ENCODE peak calls at places on chromosomes 12 and 14, in seven cellular contexts. E, Z, W, F, M, O and L are unnamed samples.

GRCh38 chr14:100780646-100781355 is 45.1 kb upstream of the MEG3 start:
- DNase-seq in E (no peak), Z (no peak), W (peak; percentile 29), F (no peak), M (no peak), O (no peak), L (no peak)

GRCh38 chr12:64700532-64700931 is 58.7 kb downstream of the GNS start:
- DNase-seq in E (no peak), Z (no peak), W (no peak), F (no peak), M (no peak), O (no peak), L (no peak)

GRCh38 chr14:77653473-77653872 is 37.0 kb upstream of the SPTLC2 start:
- DNase-seq in E (no peak), Z (no peak), W (no peak), F (no peak), M (no peak), O (no peak), L (peak; percentile 8)

GRCh38 chr12:12636641-12637040 is 25.0 kb downstream of the CREBL2 start:
- DNase-seq in E (no peak), Z (no peak), W (no peak), F (no peak), M (no peak), O (no peak), L (no peak)

GRCh38 chr12:41932470-41932991 is 212.1 kb downstream of the GXYLT1 start:
- DNase-seq in E (no peak), Z (no peak), W (peak; percentile 81), F (peak; percentile 37), M (peak; percentile 82), O (no peak), L (peak; percentile 52)

GRCh38 chr14:61342486-61342885 is 21.1 kb downstream of the PRKCH start:
- DNase-seq in E (no peak), Z (no peak), W (no peak), F (no peak), M (no peak), O (no peak), L (no peak)

GRCh38 chr14:99809864-99810854 is 16.9 kb downstream of the EML1 start:
- DNase-seq in E (no peak), Z (no peak), W (peak; percentile 71), F (peak; percentile 35), M (no peak), O (peak; percentile 24), L (no peak)

GRCh38 chr12:116594325-116595038 is 35.3 kb downstream of the MAP1LC3B2 start:
- DNase-seq in E (no peak), Z (no peak), W (peak; percentile 76), F (peak; percentile 38), M (peak; percentile 83), O (no peak), L (no peak)

GRCh38 chr14:71206766-71207371 is 299.6 kb downstream of the PCNX1 start:
- DNase-seq in E (peak; percentile 69), Z (peak; percentile 42), W (peak; percentile 90), F (no peak), M (no peak), O (no peak), L (no peak)

GRCh38 chr12:94208433-94208921 is 60.1 kb downstream of the PLXNC1 start:
- DNase-seq in E (no peak), Z (no peak), W (no peak), F (no peak), M (no peak), O (peak; percentile 83), L (no peak)

GRCh38 chr12:10896854-10897253 is 12.5 kb downstream of the TAS2R13 start:
- DNase-seq in E (no peak), Z (no peak), W (no peak), F (no peak), M (no peak), O (no peak), L (no peak)

GRCh38 chr12:14698555-14698954 is 2.2 kb upstream of the GUCY2C start:
- DNase-seq in E (no peak), Z (no peak), W (no peak), F (no peak), M (no peak), O (no peak), L (no peak)

GRCh38 chr12:127811988-127812387 is 455.0 kb upstream of the TMEM132C start:
- DNase-seq in E (no peak), Z (no peak), W (no peak), F (no peak), M (no peak), O (no peak), L (no peak)

GRCh38 chr12:19338405-19338804 is 100.9 kb upstream of the AEBP2 start:
- DNase-seq in E (no peak), Z (no peak), W (no peak), F (no peak), M (no peak), O (no peak), L (no peak)

GRCh38 chr14:54669759-54670630 is 103.1 kb downstream of the SAMD4A start:
- DNase-seq in E (no peak), Z (peak; percentile 15), W (no peak), F (no peak), M (no peak), O (no peak), L (no peak)

DNA sequence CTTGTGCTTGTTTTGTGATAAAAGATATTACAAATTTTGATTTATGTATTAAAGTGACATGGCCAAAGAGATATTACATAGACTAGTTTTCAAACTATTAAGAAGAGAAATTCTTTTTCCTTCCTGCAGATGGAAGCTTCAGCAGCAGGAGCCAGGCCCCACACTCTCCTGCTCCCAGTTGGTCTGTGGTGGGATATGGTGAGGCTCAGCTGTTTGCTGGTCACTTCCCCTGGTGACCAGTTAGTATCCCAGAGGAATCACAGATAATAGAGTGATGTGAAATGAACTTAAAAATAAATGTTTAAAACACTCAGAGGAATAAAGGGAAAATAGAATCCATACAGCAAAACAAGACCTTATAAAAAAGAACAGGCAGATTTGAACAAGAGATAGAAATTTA is 154.7 kb downstream of the KTN1 start:
- DNase-seq in E (no peak), Z (no peak), W (no peak), F (no peak), M (no peak), O (no peak), L (no peak)
- TF ChIP-seq CTCF in E (no peak), Z (no peak), W (no peak), F (no peak), M (no peak), O (no peak), L (no peak)

GRCh38 chr12:23217158-23217557 is 592.2 kb downstream of the ETNK1 start:
- DNase-seq in E (no peak), Z (no peak), W (no peak), F (no peak), M (no peak), O (no peak), L (no peak)
- TF ChIP-seq CTCF in E (peak; percentile 14), Z (no peak), W (no peak), F (no peak), M (no peak), O (peak; percentile 24), L (no peak)

DNA sequence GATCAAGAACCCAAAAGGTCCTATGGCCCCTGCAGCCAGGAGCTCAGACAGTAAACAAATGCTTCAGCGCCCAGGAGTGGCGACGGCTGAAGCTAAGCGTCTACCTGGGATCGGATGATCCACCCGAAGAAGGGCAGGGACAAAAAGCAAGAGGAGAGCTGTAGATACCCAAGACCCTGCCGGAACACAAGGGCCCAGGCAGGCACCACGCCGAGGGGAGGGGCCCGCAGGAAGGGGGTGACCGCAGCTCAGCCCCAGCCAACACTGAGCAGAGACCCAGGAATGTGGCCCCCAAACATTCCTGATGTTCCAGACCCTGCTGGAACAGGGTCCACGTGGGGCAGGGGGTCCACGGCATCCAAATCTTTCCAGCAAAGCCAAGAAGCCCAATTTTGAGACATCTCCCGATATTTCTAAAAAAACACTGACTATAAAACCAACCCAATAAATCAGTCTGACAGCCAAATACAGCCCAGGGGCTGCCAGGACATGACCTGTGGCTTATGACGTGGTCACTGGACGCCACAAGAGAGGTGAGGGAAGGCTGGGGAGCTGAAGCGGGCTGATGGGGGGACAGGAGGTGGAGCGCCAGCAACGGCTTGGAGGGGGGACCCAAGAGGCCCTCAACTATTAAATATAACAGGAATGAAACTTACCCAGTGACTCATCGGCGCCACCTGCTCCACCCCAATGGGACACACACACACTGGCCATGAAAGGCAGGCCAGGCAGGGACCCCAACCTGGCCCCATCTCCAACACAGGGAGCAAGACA is 58.9 kb downstream of the NCOR2 start:
- DNase-seq in E (no peak), Z (no peak), W (no peak), F (peak; percentile 65), M (no peak), O (no peak), L (no peak)
- TF ChIP-seq CTCF in E (no peak), Z (no peak), W (no peak), F (no peak), M (no peak), O (no peak), L (no peak)

GRCh38 chr12:55742719-55743130 is at the start of gene GDF11:
- DNase-seq in E (no peak), Z (no peak), W (peak; percentile 83), F (peak; percentile 54), M (peak; percentile 74), O (peak; percentile 60), L (peak; percentile 76)

GRCh38 chr12:55741978-55742377 is 944 bp upstream of the GDF11 start:
- DNase-seq in E (no peak), Z (no peak), W (no peak), F (no peak), M (no peak), O (no peak), L (no peak)

GRCh38 chr12:55745361-55746146 is 2.6 kb downstream of the GDF11 start:
- DNase-seq in E (no peak), Z (no peak), W (no peak), F (no peak), M (no peak), O (no peak), L (peak; percentile 79)

GRCh38 chr12:55743967-55744931 is 1.3 kb downstream of the GDF11 start:
- DNase-seq in E (no peak), Z (no peak), W (no peak), F (no peak), M (no peak), O (no peak), L (no peak)

DNA sequence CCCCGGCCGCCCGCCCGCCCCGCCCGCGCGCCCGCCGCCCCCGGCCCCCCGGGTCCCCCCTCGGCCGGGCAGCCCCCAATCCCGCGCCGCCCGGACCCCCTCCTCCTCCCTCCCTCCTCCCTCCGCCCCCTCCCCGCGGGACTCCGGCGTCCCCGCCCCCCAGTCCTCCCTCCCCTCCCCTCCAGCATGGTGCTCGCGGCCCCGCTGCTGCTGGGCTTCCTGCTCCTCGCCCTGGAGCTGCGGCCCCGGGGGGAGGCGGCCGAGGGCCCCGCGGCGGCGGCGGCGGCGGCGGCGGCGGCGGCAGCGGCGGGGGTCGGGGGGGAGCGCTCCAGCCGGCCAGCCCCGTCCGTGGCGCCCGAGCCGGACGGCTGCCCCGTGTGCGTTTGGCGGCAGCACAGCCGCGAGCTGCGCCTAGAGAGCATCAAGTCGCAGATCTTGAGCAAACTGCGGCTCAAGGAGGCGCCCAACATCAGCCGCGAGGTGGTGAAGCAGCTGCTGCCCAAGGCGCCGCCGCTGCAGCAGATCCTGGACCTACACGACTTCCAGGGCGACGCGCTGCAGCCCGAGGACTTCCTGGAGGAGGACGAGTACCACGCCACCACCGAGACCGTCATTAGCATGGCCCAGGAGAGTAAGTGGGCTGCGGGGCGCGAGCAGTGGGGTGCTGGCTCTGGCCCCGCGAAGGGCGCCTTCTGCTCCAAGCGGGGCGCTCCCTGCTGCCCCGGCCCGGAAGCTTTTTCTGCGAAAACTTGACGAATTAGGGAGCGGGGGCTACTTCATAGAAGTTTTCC is 404 bp downstream of the GDF11 start:
- DNase-seq in E (no peak), Z (no peak), W (peak; percentile 69), F (no peak), M (peak; percentile 78), O (peak; percentile 64), L (no peak)
- TF ChIP-seq CTCF in E (no peak), Z (no peak), W (no peak), F (no peak), M (no peak), O (no peak), L (no peak)

GRCh38 chr12:121774968-121775474 is 18.5 kb downstream of the RHOF start:
- DNase-seq in E (no peak), Z (no peak), W (no peak), F (no peak), M (peak; percentile 65), O (no peak), L (no peak)
- TF ChIP-seq CTCF in E (no peak), Z (no peak), W (no peak), F (no peak), M (no peak), O (no peak), L (no peak)